ENCODE peak calls at places on chromosomes 13 and 19, in four cellular contexts. One of them, this sample, is unnamed.

GRCh38 chr13:45564108-45564507 is 51.4 kb downstream of the ERICH6B start:
- DNase-seq in GM23338: no peak
- DNase-seq in LoVo: no peak
- DNase-seq in left colon: no peak
- DNase-seq in this sample: peak; percentile 22

GRCh38 chr13:26420282-26420960 is 137.1 kb upstream of the WASF3 start:
- DNase-seq in LoVo: no peak
- DNase-seq in GM23338: no peak
- DNase-seq in left colon: no peak
- DNase-seq in this sample: peak; percentile 36

GRCh38 chr19:38648789-38649304 is 1.4 kb downstream of the ACTN4 start:
- DNase-seq in LoVo: no peak
- DNase-seq in GM23338: no peak
- DNase-seq in left colon: no peak
- DNase-seq in this sample: no peak

GRCh38 chr13:114143806-114144605 is 11.6 kb upstream of the RASA3 start:
- DNase-seq in left colon: peak; percentile 52
- DNase-seq in LoVo: no peak
- DNase-seq in GM23338: peak; percentile 72
- DNase-seq in this sample: peak; percentile 74

GRCh38 chr19:46020819-46021125 is 2.1 kb downstream of the PGLYRP1 start:
- DNase-seq in LoVo: no peak
- DNase-seq in GM23338: no peak
- DNase-seq in left colon: no peak
- DNase-seq in this sample: no peak

GRCh38 chr19:3844596-3844995 is 24.2 kb downstream of the ZFR2 start:
- DNase-seq in left colon: no peak
- DNase-seq in LoVo: no peak
- DNase-seq in GM23338: no peak
- DNase-seq in this sample: no peak

GRCh38 chr19:12665646-12666304 is 767 bp downstream of the MAN2B1 start:
- DNase-seq in left colon: no peak
- DNase-seq in LoVo: no peak
- DNase-seq in GM23338: no peak
- DNase-seq in this sample: no peak

GRCh38 chr19:44451687-44452086 is 3.4 kb upstream of the ZNF229 start:
- DNase-seq in GM23338: no peak
- DNase-seq in left colon: no peak
- DNase-seq in LoVo: no peak
- DNase-seq in this sample: no peak

GRCh38 chr19:47152205-47152604 is 21.6 kb downstream of the SAE1 start:
- DNase-seq in LoVo: no peak
- DNase-seq in GM23338: no peak
- DNase-seq in left colon: no peak
- DNase-seq in this sample: no peak

GRCh38 chr13:60944863-60945262 is 470.8 kb downstream of the PCDH20 start:
- DNase-seq in left colon: no peak
- DNase-seq in GM23338: no peak
- DNase-seq in LoVo: no peak
- DNase-seq in this sample: no peak

GRCh38 chr19:45163156-45163555 is 2.4 kb upstream of the NKPD1 start:
- DNase-seq in left colon: no peak
- DNase-seq in GM23338: no peak
- DNase-seq in LoVo: no peak
- DNase-seq in this sample: no peak

GRCh38 chr19:49363265-49364082 is at the start of gene DKKL1:
- DNase-seq in LoVo: peak; percentile 99
- DNase-seq in left colon: peak; percentile 99
- DNase-seq in GM23338: peak; percentile 100
- DNase-seq in this sample: peak; percentile 96

GRCh38 chr19:51726049-51726448 is 2.3 kb upstream of the HAS1 start:
- DNase-seq in left colon: peak; percentile 40
- DNase-seq in GM23338: peak; percentile 40
- DNase-seq in LoVo: no peak
- DNase-seq in this sample: no peak